ENCODE peak calls at places on chromosomes 16 and 17, in four cellular contexts. S is endothelial cell of umbilical vein, I is GM12878, Z is IMR-90. P is an unnamed sample.

GRCh38 chr16:9966569-9967157 is 215.6 kb downstream of the GRIN2A start:
- DNase-seq in S (no peak), I (peak; percentile 86), Z (no peak), P (no peak)

GRCh38 chr16:85463228-85463611 is 149.9 kb upstream of the GSE1 start:
- DNase-seq in S (no peak), I (no peak), Z (no peak), P (peak; percentile 78)

GRCh38 chr17:20273741-20274500 is 193.4 kb downstream of the LGALS9B start:
- DNase-seq in S (no peak), I (no peak), Z (no peak), P (no peak)

GRCh38 chr17:83186751-83187421 is 107.5 kb downstream of the METRNL start:
- DNase-seq in S (no peak), I (no peak), Z (no peak), P (no peak)

GRCh38 chr17:37543527-37544122 is 53.9 kb downstream of the DUSP14 start:
- DNase-seq in S (no peak), I (no peak), Z (no peak), P (no peak)

GRCh38 chr17:66549731-66550207 is 247.4 kb downstream of the PRKCA start:
- DNase-seq in S (peak; percentile 46), I (no peak), Z (peak; percentile 90), P (no peak)

GRCh38 chr17:79070266-79070880 is 4.3 kb upstream of the ENGASE start:
- DNase-seq in S (no peak), I (no peak), Z (no peak), P (no peak)

GRCh38 chr17:43736389-43736788 is 22.2 kb downstream of the SOST start:
- DNase-seq in S (no peak), I (no peak), Z (no peak), P (no peak)

GRCh38 chr17:68820476-68820824 is 134.7 kb downstream of the ABCA8 start:
- DNase-seq in S (no peak), I (no peak), Z (no peak), P (no peak)

GRCh38 chr16:20956319-20956718 is 55.7 kb downstream of the LYRM1 start:
- DNase-seq in S (no peak), I (no peak), Z (peak; percentile 45), P (no peak)

GRCh38 chr17:73710095-73710592 is 65.9 kb upstream of the SDK2 start:
- DNase-seq in S (no peak), I (peak; percentile 5), Z (peak; percentile 4), P (peak; percentile 70)

GRCh38 chr17:62723842-62724241 is 84.3 kb downstream of the MARCHF10 start:
- DNase-seq in S (no peak), I (no peak), Z (peak; percentile 29), P (peak; percentile 24)

GRCh38 chr16:2532494-2533141 is 1.4 kb upstream of the CEMP1 start:
- DNase-seq in S (peak; percentile 46), I (peak; percentile 39), Z (peak; percentile 34), P (peak; percentile 56)

GRCh38 chr17:8574687-8575086 is 55.8 kb downstream of the MYH10 start:
- DNase-seq in S (no peak), I (no peak), Z (no peak), P (peak; percentile 7)

GRCh38 chr17:58415371-58416055 is 1.8 kb downstream of the RNF43 start:
- DNase-seq in S (no peak), I (no peak), Z (no peak), P (no peak)

GRCh38 chr17:32769846-32770245 is 107.1 kb downstream of the MYO1D start:
- DNase-seq in S (no peak), I (no peak), Z (no peak), P (no peak)

GRCh38 chr16:54489225-54489781 is 202.7 kb upstream of the IRX3 start:
- DNase-seq in S (no peak), I (no peak), Z (no peak), P (no peak)

GRCh38 chr16:720507-720989 is 398 bp upstream of the ANTKMT start:
- DNase-seq in S (peak; percentile 45), I (no peak), Z (peak; percentile 70), P (peak; percentile 91)

GRCh38 chr16:87203060-87203656 is 114.0 kb downstream of the C16orf95 start:
- DNase-seq in S (peak; percentile 77), I (no peak), Z (peak; percentile 77), P (peak; percentile 80)

GRCh38 chr17:56309897-56310296 is 156.6 kb downstream of the ANKFN1 start:
- DNase-seq in S (no peak), I (no peak), Z (peak; percentile 78), P (no peak)
- H3K4me1 ChIP-seq in S (no peaks in the 10 kb centered on the region), I (no peaks in the 10 kb centered on the region), Z (no peaks in the 10 kb centered on the region), P (no peaks in the 10 kb centered on the region)

GRCh38 chr16:57797526-57798266 is 4.6 kb downstream of the KIFC3 start:
- DNase-seq in S (no peak), I (no peak), Z (no peak), P (no peak)
- TF ChIP-seq FOS in S (no peak), I (no peak), Z (no peak), P (no peak)

DNA sequence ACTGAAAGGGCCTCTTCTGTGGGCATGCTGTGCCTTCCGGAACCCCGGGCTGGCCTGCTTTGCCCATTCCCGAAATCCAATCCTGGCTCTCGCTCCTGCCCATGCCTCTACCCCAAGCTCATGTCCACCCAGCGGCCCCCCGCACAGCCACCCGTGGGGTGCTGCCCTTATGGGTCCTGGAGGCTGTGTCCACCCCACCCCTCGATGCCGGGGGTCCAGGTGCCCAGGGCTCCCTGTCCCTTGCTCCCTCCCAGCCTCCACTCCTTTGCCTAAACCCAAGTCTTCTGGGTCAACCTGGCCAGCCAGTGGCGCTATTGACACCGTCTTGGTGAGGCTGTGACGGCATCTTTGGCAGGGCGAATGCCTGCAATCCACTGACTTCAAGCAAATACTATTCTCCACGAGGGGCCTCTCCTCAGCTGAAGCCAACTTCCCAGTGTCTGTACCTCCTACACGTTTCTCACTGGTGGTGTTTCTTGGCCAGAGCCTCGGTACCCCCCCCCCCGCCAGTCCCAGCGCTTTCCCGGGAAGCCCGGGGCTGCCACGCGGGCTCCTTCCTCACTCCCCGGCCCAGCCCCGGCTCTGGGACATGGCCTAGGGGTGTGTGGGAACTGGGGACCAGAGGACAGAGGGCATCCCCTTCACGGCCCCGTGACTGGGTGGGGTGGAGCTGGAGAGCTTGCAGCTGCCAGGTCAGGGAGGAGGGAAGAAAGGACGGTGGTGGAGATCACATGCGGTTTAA is 12.2 kb upstream of the DUS1L start:
- DNase-seq in S (no peak), I (no peak), Z (no peak), P (no peak)
- H3K4me1 ChIP-seq in S (no peaks in the 10 kb centered on the region), I (no peaks in the 10 kb centered on the region), Z (no peaks in the 10 kb centered on the region), P (no peaks in the 10 kb centered on the region)

DNA sequence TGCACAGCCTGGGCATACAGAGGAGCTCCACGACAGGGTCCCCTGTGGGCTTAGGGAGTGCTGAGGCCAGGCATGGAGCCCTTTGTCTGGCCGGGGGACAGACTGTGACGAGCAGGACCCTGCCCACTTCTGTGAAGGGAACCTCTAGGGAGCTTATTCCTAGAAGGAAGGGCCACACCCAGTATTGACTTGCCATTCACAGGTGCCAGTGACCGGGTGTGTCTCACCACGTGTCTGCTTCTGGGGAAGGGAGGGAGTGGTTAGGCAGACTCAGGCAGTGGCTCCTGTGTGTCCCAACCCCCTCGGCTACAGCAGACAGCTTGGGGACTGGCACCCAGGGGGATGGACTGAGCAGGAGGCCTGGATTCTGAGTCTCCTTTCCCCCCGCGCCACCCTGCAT is 57.2 kb downstream of the SOCS1 start:
- DNase-seq in S (no peak), I (no peak), Z (no peak), P (peak; percentile 82)
- TF ChIP-seq FOS in S (no peak), I (no peak), Z (no peak), P (no peak)

GRCh38 chr16:27234603-27235002 is 31.3 kb downstream of the KDM8 start:
- DNase-seq in S (no peak), I (no peak), Z (no peak), P (no peak)
- H3K4me1 ChIP-seq in S (peaks cover 49% of the 10 kb centered on the region), I (peaks cover 56% of the 10 kb centered on the region), Z (peaks cover 17% of the 10 kb centered on the region), P (peaks cover 32% of the 10 kb centered on the region)

GRCh38 chr16:46843898-46844642 is 13.1 kb upstream of the C16orf87 start:
- DNase-seq in S (no peak), I (no peak), Z (no peak), P (no peak)

GRCh38 chr16:46845952-46846351 is 15.0 kb upstream of the C16orf87 start:
- DNase-seq in S (no peak), I (no peak), Z (no peak), P (no peak)

GRCh38 chr16:46839986-46840443 is 9.0 kb upstream of the C16orf87 start:
- DNase-seq in S (no peak), I (no peak), Z (no peak), P (no peak)

GRCh38 chr16:46844771-46845170 is 13.8 kb upstream of the C16orf87 start:
- DNase-seq in S (no peak), I (no peak), Z (peak; percentile 79), P (no peak)

DNA sequence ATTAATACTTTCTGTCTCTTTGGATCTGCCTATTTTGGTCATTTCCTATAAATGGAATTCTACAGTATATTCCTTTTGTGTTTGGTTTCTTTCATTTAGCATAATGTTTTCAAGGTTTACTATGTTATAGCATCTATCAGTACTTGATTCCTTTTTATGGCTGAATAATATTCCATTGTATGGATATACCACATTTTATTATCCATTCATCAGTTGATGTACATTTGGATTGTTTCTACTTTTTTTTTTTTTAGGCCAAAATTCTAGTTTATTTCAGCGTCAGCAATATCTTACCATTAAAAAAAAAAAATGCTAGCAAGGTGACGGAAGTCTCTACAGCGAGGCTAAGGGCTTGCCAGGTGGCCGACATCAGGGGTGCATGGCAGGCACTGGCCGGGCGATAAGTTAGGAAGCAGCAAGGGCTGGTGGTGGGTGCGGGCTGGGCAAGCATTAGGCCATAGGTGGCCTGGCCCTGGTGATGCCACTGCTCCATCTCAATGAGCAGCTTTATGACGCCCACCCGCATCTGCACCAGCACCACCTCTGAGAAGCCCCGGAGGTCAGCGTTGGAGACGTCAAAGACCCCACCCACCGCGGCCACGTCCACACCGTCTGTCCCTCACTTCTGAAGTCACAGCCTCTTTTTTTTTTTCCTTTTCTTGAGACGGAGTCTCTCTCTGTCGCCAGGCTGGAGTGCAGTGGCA is 11.4 kb upstream of the C16orf87 start:
- DNase-seq in S (no peak), I (no peak), Z (no peak), P (no peak)
- TF ChIP-seq FOS in S (no peak), I (no peak), Z (no peak), P (no peak)

GRCh38 chr17:40022961-40023541 is 7.8 kb downstream of the CSF3 start:
- DNase-seq in S (no peak), I (no peak), Z (no peak), P (no peak)

GRCh38 chr17:40022497-40022896 is 7.3 kb downstream of the CSF3 start:
- DNase-seq in S (no peak), I (no peak), Z (no peak), P (no peak)

GRCh38 chr17:40020146-40020545 is 4.9 kb downstream of the CSF3 start:
- DNase-seq in S (no peak), I (no peak), Z (no peak), P (no peak)

GRCh38 chr17:40019140-40019991 is 4.1 kb downstream of the CSF3 start:
- DNase-seq in S (peak; percentile 82), I (no peak), Z (peak; percentile 86), P (no peak)

GRCh38 chr17:40021471-40021961 is 6.3 kb downstream of the CSF3 start:
- DNase-seq in S (peak; percentile 80), I (no peak), Z (peak; percentile 61), P (peak; percentile 9)
- H3K4me1 ChIP-seq in S (peaks cover 90% of the 10 kb centered on the region), I (no peaks in the 10 kb centered on the region), Z (peaks cover 36% of the 10 kb centered on the region), P (no peaks in the 10 kb centered on the region)